ENCODE peak calls at places on chromosome 14, in four cellular contexts. C is upper lobe of right lung, H is heart left ventricle, E is lower lobe of right lung. Z is an unnamed sample. For H3K4me1, the result is how much of the 10 kb centered on the place peaks cover.

GRCh38 chr14:92224348-92224954 is 98.5 kb upstream of the SLC24A4 start:
- ATAC-seq in C (no peak), H (no peak), E (peak), Z (no peak)

GRCh38 chr14:105074601-105075053 is 9.4 kb upstream of the GPR132 start:
- ATAC-seq in H (no peak), E (no peak), C (no peak), Z (no peak)

GRCh38 chr14:99188721-99189120 is 83.3 kb downstream of the BCL11B start:
- ATAC-seq in C (no peak), H (no peak), E (no peak), Z (no peak)

GRCh38 chr14:80491131-80491530 is 279.8 kb upstream of the DIO2 start:
- ATAC-seq in C (no peak), H (peak), E (no peak), Z (peak)

GRCh38 chr14:100677152-100677924 is 49.4 kb upstream of the DLK1 start:
- ATAC-seq in H (peak), C (peak), E (peak), Z (peak)

GRCh38 chr14:55756563-55756962 is 176.6 kb downstream of the KTN1 start:
- ATAC-seq in C (no peak), H (no peak), E (no peak), Z (no peak)

GRCh38 chr14:98754343-98755025 is 517.5 kb downstream of the BCL11B start:
- ATAC-seq in C (no peak), E (no peak), H (no peak), Z (no peak)

GRCh38 chr14:36438883-36439282 is 81.1 kb downstream of the NKX2-1 start:
- ATAC-seq in E (peak), C (no peak), H (no peak), Z (no peak)

GRCh38 chr14:89283327-89284060 is 133.5 kb downstream of the FOXN3 start:
- ATAC-seq in E (no peak), C (no peak), H (no peak), Z (no peak)

GRCh38 chr14:39085933-39086332 is 17.1 kb downstream of the SEC23A start:
- ATAC-seq in H (no peak), C (no peak), E (no peak), Z (no peak)

GRCh38 chr14:96160030-96160912 is 44.4 kb upstream of the BDKRB2 start:
- ATAC-seq in H (no peak), E (peak), C (no peak), Z (no peak)

GRCh38 chr14:100076630-100077029 is 11.4 kb downstream of the EVL start:
- ATAC-seq in E (peak), C (peak), H (peak), Z (peak)

GRCh38 chr14:90505531-90505930 is 108.7 kb downstream of the CALM1 start:
- ATAC-seq in H (no peak), E (no peak), C (no peak), Z (no peak)

GRCh38 chr14:23186913-23187654 is 3.6 kb upstream of the SLC7A8 start:
- ATAC-seq in C (peak), H (peak), E (peak), Z (peak)

GRCh38 chr14:68792022-68792829 is 641 bp downstream of the ZFP36L1 start:
- ATAC-seq in C (no peak), E (no peak), H (no peak), Z (no peak)
- TF ChIP-seq CTCF in C (no peak), E (no peak), H (no peak), Z (no peak)

GRCh38 chr14:35370969-35371368 is 33.6 kb downstream of the NFKBIA start:
- ATAC-seq in H (no peak), C (no peak), E (no peak), Z (no peak)
- H3K4me1 ChIP-seq in H (under half), C (under half), E (under half), Z (under half)

DNA sequence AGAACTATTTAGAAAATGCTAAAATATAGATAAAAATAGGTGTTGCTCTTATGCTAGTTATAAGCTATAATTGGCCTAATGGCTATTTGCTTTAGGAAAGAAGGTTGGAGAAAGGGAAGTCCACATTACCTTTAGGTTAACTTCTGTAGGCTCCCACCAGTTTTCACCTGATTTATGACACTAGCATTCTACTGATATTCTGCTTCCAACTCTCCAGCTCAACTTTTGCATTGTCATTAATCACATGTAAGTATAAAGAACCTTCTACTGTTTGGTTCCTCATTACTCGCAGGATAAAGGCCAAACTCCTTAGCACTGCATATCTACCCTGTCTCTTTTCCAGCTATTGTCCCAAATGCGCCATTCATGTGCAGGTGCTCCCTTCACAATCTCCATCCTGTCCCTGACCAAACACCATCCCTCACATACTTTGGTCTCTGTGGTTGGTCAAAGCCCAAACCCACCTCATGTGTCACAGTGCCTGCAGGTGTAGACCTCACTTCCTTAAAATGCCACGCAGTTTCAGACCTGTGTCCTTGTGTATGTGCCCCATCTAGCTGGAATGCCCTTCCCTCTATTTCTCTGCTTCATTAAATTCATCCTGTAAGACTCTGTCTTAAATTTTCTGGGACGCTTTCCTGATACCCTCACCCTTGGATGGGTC is 3.3 kb downstream of the DDHD1 start:
- ATAC-seq in C (no peak), E (no peak), H (no peak), Z (no peak)
- H3K4me3 ChIP-seq in C (no peak), E (no peak), H (no peak), Z (no peak)

GRCh38 chr14:46663382-46663781 is 11.8 kb upstream of the RPL10L start:
- ATAC-seq in E (no peak), H (no peak), C (no peak), Z (no peak)

DNA sequence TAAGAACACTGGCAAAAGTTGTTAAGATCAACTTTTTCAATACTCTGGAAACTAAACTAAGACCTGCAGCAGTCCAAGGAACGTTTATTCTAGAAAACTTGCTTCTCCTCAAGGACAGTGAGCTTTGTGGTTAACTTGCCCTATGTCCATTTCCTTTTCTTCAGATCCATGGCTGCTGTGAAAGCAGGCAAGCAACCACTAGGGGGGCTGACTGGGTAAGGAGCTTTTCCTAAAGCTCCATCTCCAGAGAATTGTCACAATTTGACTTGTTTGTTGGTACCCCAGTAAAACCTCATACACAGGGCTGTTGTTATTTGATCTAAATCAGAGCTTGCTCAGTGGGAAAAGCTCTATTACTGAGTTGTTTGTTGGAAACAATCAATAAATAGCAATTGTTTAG is 10.1 kb upstream of the RPL10L start:
- ATAC-seq in E (no peak), C (no peak), H (no peak), Z (no peak)
- TF ChIP-seq CTCF in E (no peak), C (no peak), H (no peak), Z (no peak)